ENCODE peak calls at places on chromosomes 7 and 10, in six cellular contexts. M, L, U, C, I and K are unnamed samples.

GRCh38 chr10:78038105-78038504 is 4.4 kb downstream of the RPS24 start:
- DNase-seq in L (no peak), I (no peak), M (no peak), C (no peak), U (no peak), K (no peak)

GRCh38 chr10:73800560-73801252 is 10.7 kb downstream of the NDST2 start:
- DNase-seq in M (peak; percentile 51), C (no peak), L (no peak), U (no peak), I (no peak), K (no peak)

GRCh38 chr7:41891967-41892755 is 189.3 kb upstream of the INHBA start:
- DNase-seq in M (no peak), I (no peak), C (peak; percentile 86), L (no peak), U (no peak), K (no peak)

GRCh38 chr10:69413221-69413865 is 3.4 kb downstream of the TACR2 start:
- DNase-seq in M (peak; percentile 80), U (no peak), I (peak; percentile 79), L (no peak), C (peak; percentile 92), K (no peak)

GRCh38 chr7:140317597-140317996 is 80.7 kb downstream of the SLC37A3 start:
- DNase-seq in U (no peak), C (no peak), L (no peak), M (no peak), I (no peak), K (no peak)

GRCh38 chr7:71429116-71429515 is 297.2 kb downstream of the GALNT17 start:
- DNase-seq in U (no peak), C (no peak), M (no peak), L (no peak), I (no peak), K (no peak)

GRCh38 chr7:148458263-148458662 is 132.3 kb upstream of the C7orf33 start:
- DNase-seq in I (no peak), C (peak; percentile 42), U (no peak), M (no peak), L (no peak), K (no peak)

GRCh38 chr10:26085549-26085948 is 131.0 kb upstream of the GAD2 start:
- DNase-seq in L (no peak), M (no peak), C (peak; percentile 69), U (no peak), I (no peak), K (no peak)

GRCh38 chr10:103610083-103610472 is 116.6 kb downstream of the NEURL1 start:
- DNase-seq in I (no peak), M (no peak), L (peak; percentile 0), U (no peak), C (no peak), K (no peak)

GRCh38 chr10:101464518-101465085 is 110.6 kb downstream of the BTRC start:
- DNase-seq in U (no peak), I (no peak), M (no peak), L (no peak), C (no peak), K (no peak)

GRCh38 chr7:66907731-66908130 is 13.3 kb upstream of the TMEM248 start:
- DNase-seq in L (no peak), U (no peak), M (no peak), I (no peak), C (no peak), K (no peak)

GRCh38 chr7:45136106-45137060 is 21.2 kb upstream of the RAMP3 start:
- DNase-seq in I (peak; percentile 80), M (no peak), L (no peak), U (no peak), C (peak; percentile 83), K (no peak)

GRCh38 chr10:43197834-43198681 is 59.8 kb downstream of the CSGALNACT2 start:
- DNase-seq in L (no peak), U (peak; percentile 43), I (no peak), C (peak; percentile 70), M (peak; percentile 36), K (peak; percentile 47)

GRCh38 chr7:142859829-142860228 is 5.0 kb downstream of the EPHB6 start:
- DNase-seq in C (peak; percentile 26), L (no peak), U (no peak), I (peak; percentile 79), M (peak; percentile 46), K (no peak)

GRCh38 chr10:97361050-97361901 is 26.7 kb upstream of the FRAT2 start:
- DNase-seq in M (no peak), L (no peak), I (no peak), U (no peak), C (no peak), K (no peak)

GRCh38 chr7:130884437-130885417 is 150.7 kb upstream of the KLF14 start:
- DNase-seq in L (no peak), M (no peak), U (no peak), C (no peak), I (peak; percentile 69), K (peak; percentile 64)

GRCh38 chr7:131890191-131890590 is 333.8 kb upstream of the PODXL start:
- DNase-seq in I (no peak), C (no peak), L (no peak), U (no peak), M (no peak), K (no peak)

GRCh38 chr7:113405296-113406056 is 287.1 kb upstream of the SMIM30 start:
- DNase-seq in L (no peak), U (no peak), M (no peak), C (no peak), I (no peak), K (no peak)

GRCh38 chr7:94602181-94602580 is 53.8 kb downstream of the SGCE start:
- DNase-seq in L (no peak), U (no peak), I (no peak), C (no peak), M (no peak), K (no peak)

GRCh38 chr10:75246506-75246905 is 10.7 kb upstream of the COMTD1 start:
- DNase-seq in M (no peak), C (peak; percentile 34), U (no peak), I (no peak), L (no peak), K (no peak)

GRCh38 chr10:114822771-114823463 is 1.3 kb downstream of the FHIP2A start:
- DNase-seq in U (no peak), I (peak; percentile 87), M (no peak), C (no peak), L (no peak), K (no peak)

GRCh38 chr7:130758429-130759056 is 24.5 kb upstream of the KLF14 start:
- DNase-seq in M (no peak), L (no peak), C (no peak), U (no peak), I (peak; percentile 80), K (no peak)

GRCh38 chr7:11616466-11616865 is 215.5 kb downstream of the THSD7A start:
- DNase-seq in I (no peak), U (no peak), L (no peak), M (no peak), C (no peak), K (no peak)

GRCh38 chr7:510782-511281 is 8.8 kb downstream of the PDGFA start:
- DNase-seq in L (peak; percentile 10), I (no peak), U (peak; percentile 25), C (no peak), M (peak; percentile 41), K (peak; percentile 35)

GRCh38 chr10:1360581-1361164 is 304.5 kb downstream of the WDR37 start:
- DNase-seq in L (no peak), C (peak; percentile 93), U (no peak), M (no peak), I (peak; percentile 5), K (no peak)

GRCh38 chr10:131149111-131149510 is 162.4 kb downstream of the TCERG1L start:
- DNase-seq in U (no peak), I (no peak), L (no peak), C (no peak), M (no peak), K (peak; percentile 13)

GRCh38 chr10:92091965-92092364 is 168.4 kb downstream of the BTAF1 start:
- DNase-seq in C (no peak), U (no peak), L (no peak), I (no peak), M (no peak), K (no peak)

GRCh38 chr7:108002726-108003590 is at the start of gene LAMB1:
- DNase-seq in C (peak; percentile 92), M (peak; percentile 87), L (peak; percentile 78), I (peak; percentile 87), U (peak; percentile 75), K (peak; percentile 60)
- H3K27ac ChIP-seq in C (peak within 1 kb of the TSS; percentile 33), M (peak within 1 kb of the TSS; percentile 53), L (peak within 1 kb of the TSS; percentile 70), I (peak within 1 kb of the TSS; percentile 80), U (peak within 1 kb of the TSS; percentile 90), K (peak within 1 kb of the TSS; percentile 82)

GRCh38 chr7:8442295-8442813 is 8.9 kb downstream of the NXPH1 start:
- DNase-seq in U (no peak), M (no peak), I (no peak), L (no peak), C (no peak), K (no peak)

GRCh38 chr7:8441602-8442294 is 8.3 kb downstream of the NXPH1 start:
- DNase-seq in I (no peak), C (peak; percentile 62), U (no peak), M (no peak), L (no peak), K (no peak)

GRCh38 chr7:8441106-8441590 is 7.7 kb downstream of the NXPH1 start:
- DNase-seq in C (peak; percentile 61), U (no peak), L (no peak), I (no peak), M (no peak), K (no peak)

GRCh38 chr7:8442814-8443304 is 9.4 kb downstream of the NXPH1 start:
- DNase-seq in C (peak; percentile 96), M (peak; percentile 56), U (no peak), I (peak; percentile 22), L (peak; percentile 66), K (peak; percentile 73)

DNA sequence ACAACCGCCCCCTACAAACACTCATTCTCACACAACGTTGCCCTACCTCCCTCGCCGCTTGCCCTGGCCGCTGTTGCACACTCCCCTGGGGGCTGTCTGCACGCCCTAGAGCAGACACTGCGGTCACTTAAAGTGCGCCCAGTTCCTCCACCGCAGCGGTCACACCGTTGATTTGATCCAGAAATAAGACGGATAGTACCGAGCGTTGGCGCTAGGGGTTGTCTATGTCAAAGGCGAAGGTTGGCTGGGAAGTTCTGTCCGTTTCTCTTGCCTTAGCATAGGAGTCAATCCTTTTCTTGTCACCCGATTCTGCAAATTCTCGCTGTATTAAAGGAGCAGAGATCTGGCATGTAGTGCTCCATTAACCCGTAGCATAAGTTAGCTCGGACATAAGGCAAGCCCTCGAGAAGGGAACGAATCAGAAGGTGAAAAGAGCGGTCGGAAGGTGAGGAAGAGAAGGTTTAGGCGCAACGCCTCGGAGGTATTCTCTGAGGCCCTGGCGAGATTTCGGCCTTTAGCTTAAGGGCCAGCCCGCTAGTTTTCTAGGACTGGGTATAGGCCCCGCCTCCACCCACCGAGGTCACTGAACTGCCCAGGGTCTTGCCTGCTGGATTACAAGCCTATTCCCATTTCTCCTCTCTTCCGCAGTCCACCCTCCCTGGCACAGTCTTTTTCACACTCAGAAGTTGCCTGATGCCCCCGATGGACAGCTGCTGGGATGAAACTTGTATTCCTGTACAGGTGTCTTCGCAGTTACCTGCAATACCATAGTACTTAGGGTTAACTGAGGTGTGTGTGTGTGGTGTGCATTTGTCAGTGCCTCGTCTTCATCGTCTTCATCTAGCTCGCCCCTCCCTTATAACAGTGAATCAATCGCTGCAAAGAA is 10.7 kb downstream of the NXPH1 start:
- DNase-seq in M (no peak), I (no peak), U (no peak), C (peak; percentile 89), L (no peak), K (no peak)
- TF ChIP-seq CTCF in M (no peak), I (peak; percentile 10), U (no peak), C (peak; percentile 66), L (no peak), K (no peak)

GRCh38 chr10:120505056-120505455 is 48.0 kb downstream of the PLPP4 start:
- DNase-seq in C (no peak), L (no peak), M (no peak), I (no peak), U (no peak), K (no peak)
- H3K4me1 ChIP-seq in C (no peaks in the 10 kb centered on the region), L (no peaks in the 10 kb centered on the region), M (no peaks in the 10 kb centered on the region), I (no peaks in the 10 kb centered on the region), U (no peaks in the 10 kb centered on the region), K (no peaks in the 10 kb centered on the region)

GRCh38 chr10:4765428-4765827 is 60.6 kb upstream of the AKR1E2 start:
- DNase-seq in I (peak; percentile 62), M (no peak), L (no peak), U (no peak), C (no peak), K (no peak)
- H3K27ac ChIP-seq in I (peak overlapping the region; percentile 88), M (no peak overlapping the region), L (no peak overlapping the region), U (no peak overlapping the region), C (no peak overlapping the region), K (no peak overlapping the region)